ENCODE peak calls at places on chromosomes 3 and 15, in seven cellular contexts. One of them, this sample, is unnamed.

GRCh38 chr3:181052256-181052655 is 62.7 kb upstream of the DNAJC19 start:
- DNase-seq in suprapubic skin: no peak
- DNase-seq in IMR-90: no peak
- DNase-seq in adrenal gland: no peak
- DNase-seq in HCT116: no peak
- DNase-seq in upper lobe of left lung: no peak
- DNase-seq in vagina: no peak
- DNase-seq in this sample: no peak

GRCh38 chr3:188631291-188632010 is 477.5 kb downstream of the LPP start:
- DNase-seq in suprapubic skin: no peak
- DNase-seq in IMR-90: peak; percentile 97
- DNase-seq in adrenal gland: no peak
- DNase-seq in HCT116: no peak
- DNase-seq in upper lobe of left lung: no peak
- DNase-seq in vagina: no peak
- DNase-seq in this sample: no peak

GRCh38 chr15:31230630-31231485 is 95.8 kb upstream of the KLF13 start:
- DNase-seq in suprapubic skin: no peak
- DNase-seq in IMR-90: no peak
- DNase-seq in adrenal gland: no peak
- DNase-seq in HCT116: no peak
- DNase-seq in upper lobe of left lung: no peak
- DNase-seq in vagina: no peak
- DNase-seq in this sample: no peak

GRCh38 chr3:12046406-12046805 is 42.2 kb downstream of the SYN2 start:
- DNase-seq in suprapubic skin: no peak
- DNase-seq in IMR-90: no peak
- DNase-seq in adrenal gland: no peak
- DNase-seq in HCT116: peak; percentile 16
- DNase-seq in upper lobe of left lung: no peak
- DNase-seq in vagina: no peak
- DNase-seq in this sample: no peak

GRCh38 chr3:54957711-54958110 is 29.9 kb upstream of the LRTM1 start:
- DNase-seq in suprapubic skin: no peak
- DNase-seq in IMR-90: peak; percentile 31
- DNase-seq in adrenal gland: no peak
- DNase-seq in HCT116: no peak
- DNase-seq in upper lobe of left lung: no peak
- DNase-seq in vagina: no peak
- DNase-seq in this sample: no peak

GRCh38 chr3:51388286-51389029 is 2.6 kb upstream of the RBM15B start:
- DNase-seq in suprapubic skin: no peak
- DNase-seq in IMR-90: peak; percentile 20
- DNase-seq in adrenal gland: no peak
- DNase-seq in HCT116: peak; percentile 26
- DNase-seq in upper lobe of left lung: peak; percentile 46
- DNase-seq in vagina: no peak
- DNase-seq in this sample: no peak

GRCh38 chr3:52408466-52408865 is 36.4 kb downstream of the SEMA3G start:
- DNase-seq in suprapubic skin: no peak
- DNase-seq in IMR-90: no peak
- DNase-seq in adrenal gland: no peak
- DNase-seq in HCT116: no peak
- DNase-seq in upper lobe of left lung: no peak
- DNase-seq in vagina: no peak
- DNase-seq in this sample: peak; percentile 54

GRCh38 chr3:141561426-141562034 is 74.7 kb downstream of the RASA2 start:
- DNase-seq in suprapubic skin: no peak
- DNase-seq in IMR-90: peak; percentile 80
- DNase-seq in adrenal gland: peak; percentile 41
- DNase-seq in HCT116: peak; percentile 58
- DNase-seq in upper lobe of left lung: no peak
- DNase-seq in vagina: no peak
- DNase-seq in this sample: no peak

GRCh38 chr3:115113367-115113766 is 33.7 kb downstream of the ZBTB20 start:
- DNase-seq in suprapubic skin: no peak
- DNase-seq in IMR-90: peak; percentile 46
- DNase-seq in adrenal gland: no peak
- DNase-seq in HCT116: no peak
- DNase-seq in upper lobe of left lung: peak; percentile 25
- DNase-seq in vagina: no peak
- DNase-seq in this sample: peak; percentile 56

GRCh38 chr3:156535162-156535627 is 19.7 kb downstream of the SSR3 start:
- DNase-seq in suprapubic skin: no peak
- DNase-seq in IMR-90: peak; percentile 100
- DNase-seq in adrenal gland: peak; percentile 89
- DNase-seq in HCT116: peak; percentile 56
- DNase-seq in upper lobe of left lung: peak; percentile 87
- DNase-seq in vagina: peak; percentile 98
- DNase-seq in this sample: peak; percentile 94

GRCh38 chr15:92883643-92884458 is 16.3 kb upstream of the CHD2 start:
- DNase-seq in suprapubic skin: no peak
- DNase-seq in IMR-90: peak; percentile 62
- DNase-seq in adrenal gland: no peak
- DNase-seq in HCT116: no peak
- DNase-seq in upper lobe of left lung: no peak
- DNase-seq in vagina: no peak
- DNase-seq in this sample: no peak

GRCh38 chr3:37715976-37716375 is 145.7 kb upstream of the CTDSPL start:
- DNase-seq in suprapubic skin: no peak
- DNase-seq in IMR-90: no peak
- DNase-seq in adrenal gland: no peak
- DNase-seq in HCT116: no peak
- DNase-seq in upper lobe of left lung: no peak
- DNase-seq in vagina: no peak
- DNase-seq in this sample: no peak

GRCh38 chr3:54963621-54964020 is 35.8 kb upstream of the LRTM1 start:
- DNase-seq in suprapubic skin: no peak
- DNase-seq in IMR-90: no peak
- DNase-seq in adrenal gland: no peak
- DNase-seq in HCT116: no peak
- DNase-seq in upper lobe of left lung: no peak
- DNase-seq in vagina: no peak
- DNase-seq in this sample: no peak

GRCh38 chr3:112632596-112632995 is 8.3 kb downstream of the CCDC80 start:
- DNase-seq in suprapubic skin: no peak
- DNase-seq in IMR-90: peak; percentile 41
- DNase-seq in adrenal gland: no peak
- DNase-seq in HCT116: no peak
- DNase-seq in upper lobe of left lung: no peak
- DNase-seq in vagina: no peak
- DNase-seq in this sample: no peak

GRCh38 chr3:111547645-111548044 is 5.6 kb downstream of the CD96 start:
- DNase-seq in suprapubic skin: no peak
- DNase-seq in IMR-90: no peak
- DNase-seq in adrenal gland: no peak
- DNase-seq in HCT116: no peak
- DNase-seq in upper lobe of left lung: no peak
- DNase-seq in vagina: no peak
- DNase-seq in this sample: no peak

GRCh38 chr3:11724615-11725339 is 81.1 kb upstream of the VGLL4 start:
- DNase-seq in suprapubic skin: no peak
- DNase-seq in IMR-90: no peak
- DNase-seq in adrenal gland: no peak
- DNase-seq in HCT116: no peak
- DNase-seq in upper lobe of left lung: no peak
- DNase-seq in vagina: no peak
- DNase-seq in this sample: no peak

GRCh38 chr3:32467333-32468070 is 35.1 kb downstream of the CMTM6 start:
- DNase-seq in suprapubic skin: no peak
- DNase-seq in IMR-90: peak; percentile 52
- DNase-seq in adrenal gland: peak; percentile 71
- DNase-seq in HCT116: no peak
- DNase-seq in upper lobe of left lung: peak; percentile 78
- DNase-seq in vagina: no peak
- DNase-seq in this sample: peak; percentile 79

GRCh38 chr3:98504534-98504933 is 7.1 kb downstream of the OR5K2 start:
- DNase-seq in suprapubic skin: no peak
- DNase-seq in IMR-90: peak; percentile 1
- DNase-seq in adrenal gland: no peak
- DNase-seq in HCT116: no peak
- DNase-seq in upper lobe of left lung: no peak
- DNase-seq in vagina: no peak
- DNase-seq in this sample: no peak

GRCh38 chr3:173096994-173097785 is 43.8 kb downstream of the SPATA16 start:
- DNase-seq in suprapubic skin: no peak
- DNase-seq in IMR-90: peak; percentile 2
- DNase-seq in adrenal gland: no peak
- DNase-seq in HCT116: peak; percentile 10
- DNase-seq in upper lobe of left lung: no peak
- DNase-seq in vagina: no peak
- DNase-seq in this sample: no peak

GRCh38 chr3:25455316-25456232 is 27.5 kb downstream of the RARB start:
- DNase-seq in suprapubic skin: no peak
- DNase-seq in IMR-90: no peak
- DNase-seq in adrenal gland: no peak
- DNase-seq in HCT116: no peak
- DNase-seq in upper lobe of left lung: no peak
- DNase-seq in vagina: no peak
- DNase-seq in this sample: peak; percentile 79

GRCh38 chr3:8205876-8206275 is 295.7 kb upstream of the LMCD1 start:
- DNase-seq in suprapubic skin: no peak
- DNase-seq in IMR-90: no peak
- DNase-seq in adrenal gland: no peak
- DNase-seq in HCT116: no peak
- DNase-seq in upper lobe of left lung: no peak
- DNase-seq in vagina: no peak
- DNase-seq in this sample: no peak

GRCh38 chr3:112640333-112640863 is 545 bp downstream of the CCDC80 start:
- DNase-seq in suprapubic skin: no peak
- DNase-seq in IMR-90: peak; percentile 90
- DNase-seq in adrenal gland: peak; percentile 36
- DNase-seq in HCT116: no peak
- DNase-seq in upper lobe of left lung: no peak
- DNase-seq in vagina: no peak
- DNase-seq in this sample: peak; percentile 75

GRCh38 chr3:142209655-142210054 is 15.7 kb downstream of the GK5 start:
- DNase-seq in suprapubic skin: no peak
- DNase-seq in IMR-90: peak; percentile 72
- DNase-seq in adrenal gland: peak; percentile 66
- DNase-seq in HCT116: no peak
- DNase-seq in upper lobe of left lung: no peak
- DNase-seq in vagina: no peak
- DNase-seq in this sample: peak; percentile 87

GRCh38 chr15:71914092-71914491 is 103.7 kb downstream of the NR2E3 start:
- DNase-seq in suprapubic skin: no peak
- DNase-seq in IMR-90: no peak
- DNase-seq in adrenal gland: no peak
- DNase-seq in HCT116: no peak
- DNase-seq in upper lobe of left lung: no peak
- DNase-seq in vagina: no peak
- DNase-seq in this sample: no peak

GRCh38 chr3:154228561-154229216 is 95.6 kb downstream of the DHX36 start:
- DNase-seq in suprapubic skin: no peak
- DNase-seq in IMR-90: peak; percentile 51
- DNase-seq in adrenal gland: no peak
- DNase-seq in HCT116: no peak
- DNase-seq in upper lobe of left lung: peak; percentile 22
- DNase-seq in vagina: no peak
- DNase-seq in this sample: no peak

GRCh38 chr15:63277044-63277892 is at the start of gene APH1B:
- DNase-seq in suprapubic skin: peak; percentile 93
- DNase-seq in IMR-90: peak; percentile 48
- DNase-seq in adrenal gland: peak; percentile 85
- DNase-seq in HCT116: no peak
- DNase-seq in upper lobe of left lung: peak; percentile 89
- DNase-seq in vagina: no peak
- DNase-seq in this sample: peak; percentile 91

GRCh38 chr3:139764069-139764905 is 86.5 kb upstream of the NMNAT3 start:
- DNase-seq in suprapubic skin: no peak
- DNase-seq in IMR-90: no peak
- DNase-seq in adrenal gland: no peak
- DNase-seq in HCT116: no peak
- DNase-seq in upper lobe of left lung: no peak
- DNase-seq in vagina: no peak
- DNase-seq in this sample: no peak

GRCh38 chr3:106485802-106486201 is 617.0 kb upstream of the CBLB start:
- DNase-seq in suprapubic skin: no peak
- DNase-seq in IMR-90: no peak
- DNase-seq in adrenal gland: no peak
- DNase-seq in HCT116: no peak
- DNase-seq in upper lobe of left lung: no peak
- DNase-seq in vagina: no peak
- DNase-seq in this sample: no peak

GRCh38 chr15:44427756-44428724 is 611 bp downstream of the CTDSPL2 start:
- DNase-seq in suprapubic skin: no peak
- DNase-seq in IMR-90: peak; percentile 65
- DNase-seq in adrenal gland: peak; percentile 68
- DNase-seq in HCT116: peak; percentile 21
- DNase-seq in upper lobe of left lung: peak; percentile 60
- DNase-seq in vagina: no peak
- DNase-seq in this sample: no peak

GRCh38 chr3:130896101-130896500 is 2.2 kb downstream of the ATP2C1 start:
- DNase-seq in suprapubic skin: no peak
- DNase-seq in IMR-90: no peak
- DNase-seq in adrenal gland: no peak
- DNase-seq in HCT116: no peak
- DNase-seq in upper lobe of left lung: no peak
- DNase-seq in vagina: no peak
- DNase-seq in this sample: no peak
- H3K4me1 ChIP-seq in suprapubic skin: peaks cover 33% of the 10 kb centered on the region
- H3K4me1 ChIP-seq in IMR-90: peaks cover 1% of the 10 kb centered on the region
- H3K4me1 ChIP-seq in adrenal gland: peaks cover 22% of the 10 kb centered on the region
- H3K4me1 ChIP-seq in HCT116: peaks cover 3% of the 10 kb centered on the region
- H3K4me1 ChIP-seq in upper lobe of left lung: peaks cover 49% of the 10 kb centered on the region
- H3K4me1 ChIP-seq in vagina: peaks cover 33% of the 10 kb centered on the region
- H3K4me1 ChIP-seq in this sample: peaks cover 24% of the 10 kb centered on the region

DNA sequence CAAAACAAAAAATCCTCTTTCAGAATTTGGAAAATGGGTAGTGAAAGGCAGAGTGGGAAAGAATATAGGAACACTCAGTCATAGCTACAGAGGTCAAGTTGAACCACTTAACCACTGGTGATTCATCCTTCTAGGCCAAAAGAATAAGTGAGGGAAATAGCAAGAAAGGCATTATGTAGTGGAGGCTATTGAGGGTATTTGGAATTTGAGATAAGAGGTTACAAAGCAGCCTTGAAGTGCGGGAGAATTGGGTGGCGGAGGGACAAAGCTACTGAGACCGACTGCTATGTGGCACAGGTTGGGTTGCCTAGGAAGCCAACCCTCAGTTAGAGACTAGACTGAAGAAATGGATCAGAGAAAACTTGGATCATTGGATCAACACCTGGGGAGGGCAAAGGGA is 109.5 kb downstream of the SYNPR start:
- DNase-seq in suprapubic skin: no peak
- DNase-seq in IMR-90: no peak
- DNase-seq in adrenal gland: no peak
- DNase-seq in HCT116: no peak
- DNase-seq in upper lobe of left lung: peak; percentile 45
- DNase-seq in vagina: no peak
- DNase-seq in this sample: no peak
- TF ChIP-seq POLR2A in suprapubic skin: no peak
- TF ChIP-seq POLR2A in IMR-90: no peak
- TF ChIP-seq POLR2A in adrenal gland: no peak
- TF ChIP-seq POLR2A in HCT116: no peak
- TF ChIP-seq POLR2A in upper lobe of left lung: no peak
- TF ChIP-seq POLR2A in vagina: no peak
- TF ChIP-seq POLR2A in this sample: no peak

GRCh38 chr3:195693428-195694216 is 27.2 kb upstream of the MUC20 start:
- DNase-seq in suprapubic skin: peak; percentile 35
- DNase-seq in IMR-90: no peak
- DNase-seq in adrenal gland: no peak
- DNase-seq in HCT116: no peak
- DNase-seq in upper lobe of left lung: no peak
- DNase-seq in vagina: no peak
- DNase-seq in this sample: no peak
- H3K4me3 ChIP-seq in suprapubic skin: no peak overlapping the region
- H3K4me3 ChIP-seq in IMR-90: no peak overlapping the region
- H3K4me3 ChIP-seq in adrenal gland: no peak overlapping the region
- H3K4me3 ChIP-seq in HCT116: no peak overlapping the region
- H3K4me3 ChIP-seq in upper lobe of left lung: no peak overlapping the region
- H3K4me3 ChIP-seq in vagina: no peak overlapping the region
- H3K4me3 ChIP-seq in this sample: no peak overlapping the region

GRCh38 chr3:71244153-71245051 is 339.1 kb downstream of the FOXP1 start:
- DNase-seq in suprapubic skin: no peak
- DNase-seq in IMR-90: peak; percentile 67
- DNase-seq in adrenal gland: no peak
- DNase-seq in HCT116: no peak
- DNase-seq in upper lobe of left lung: no peak
- DNase-seq in vagina: no peak
- DNase-seq in this sample: peak; percentile 92
- H3K4me1 ChIP-seq in suprapubic skin: peaks cover 5% of the 10 kb centered on the region
- H3K4me1 ChIP-seq in IMR-90: peaks cover 18% of the 10 kb centered on the region
- H3K4me1 ChIP-seq in adrenal gland: peaks cover 15% of the 10 kb centered on the region
- H3K4me1 ChIP-seq in HCT116: no peaks in the 10 kb centered on the region
- H3K4me1 ChIP-seq in upper lobe of left lung: peaks cover 33% of the 10 kb centered on the region
- H3K4me1 ChIP-seq in vagina: peaks cover 21% of the 10 kb centered on the region
- H3K4me1 ChIP-seq in this sample: peaks cover 41% of the 10 kb centered on the region